ENCODE peak calls at places on chromosome 14, in four cellular contexts. O, G, M and U are unnamed samples.

GRCh38 chr14:93281937-93282336 is 50.9 kb downstream of the BTBD7 start:
- DNase-seq in O (no peak), G (no peak), M (no peak), U (no peak)

GRCh38 chr14:63249112-63249511 is 44.9 kb downstream of the RHOJ start:
- DNase-seq in G (no peak), M (no peak), O (no peak), U (no peak)

GRCh38 chr14:106657460-106657859 is 1131.1 kb downstream of the TMEM121 start:
- DNase-seq in M (no peak), G (no peak), O (no peak), U (no peak)

GRCh38 chr14:95497561-95498011 is 18.9 kb downstream of the SYNE3 start:
- DNase-seq in G (no peak), M (no peak), O (no peak), U (no peak)

GRCh38 chr14:72549026-72549425 is 344.9 kb downstream of the DPF3 start:
- DNase-seq in G (no peak), M (no peak), O (no peak), U (no peak)

GRCh38 chr14:90677484-90678045 is 138.7 kb downstream of the TTC7B start:
- DNase-seq in M (no peak), G (no peak), O (no peak), U (no peak)

GRCh38 chr14:63878052-63878451 is 25.2 kb downstream of the SYNE2 start:
- DNase-seq in O (no peak), M (no peak), G (no peak), U (no peak)

GRCh38 chr14:57725399-57726077 is 140.4 kb downstream of the SLC35F4 start:
- DNase-seq in O (no peak), M (no peak), G (no peak), U (no peak)

GRCh38 chr14:61475316-61475715 is 153.9 kb downstream of the PRKCH start:
- DNase-seq in M (peak; percentile 69), G (no peak), O (no peak), U (no peak)

GRCh38 chr14:20455355-20456300 is 602 bp downstream of the APEX1 start:
- DNase-seq in G (no peak), O (peak; percentile 71), M (peak; percentile 65), U (peak; percentile 87)

GRCh38 chr14:99181246-99181645 is 90.8 kb downstream of the BCL11B start:
- DNase-seq in O (no peak), M (peak; percentile 45), G (no peak), U (no peak)

GRCh38 chr14:95464524-95464923 is 51.9 kb downstream of the SYNE3 start:
- DNase-seq in O (no peak), G (no peak), M (no peak), U (no peak)

GRCh38 chr14:23349156-23349845 is 3.4 kb downstream of the SLC22A17 start:
- DNase-seq in O (no peak), M (peak; percentile 23), G (no peak), U (no peak)

GRCh38 chr14:100388137-100389050 is 65.3 kb downstream of the SLC25A47 start:
- DNase-seq in G (no peak), O (no peak), M (peak; percentile 32), U (no peak)

GRCh38 chr14:99077076-99077843 is 194.7 kb downstream of the BCL11B start:
- DNase-seq in G (no peak), M (no peak), O (no peak), U (no peak)

GRCh38 chr14:84770030-84770429 is 759.9 kb upstream of the FLRT2 start:
- DNase-seq in M (no peak), O (no peak), G (no peak), U (no peak)

GRCh38 chr14:61568572-61569011 is 126.7 kb upstream of the HIF1A start:
- DNase-seq in O (no peak), G (peak; percentile 39), M (peak; percentile 83), U (no peak)

GRCh38 chr14:79091381-79091963 is 921.3 kb downstream of the NRXN3 start:
- DNase-seq in G (no peak), M (peak; percentile 10), O (no peak), U (no peak)

GRCh38 chr14:52268191-52269061 is 928 bp downstream of the PTGDR start:
- DNase-seq in M (peak; percentile 73), O (no peak), G (no peak), U (no peak)

GRCh38 chr14:100471451-100472093 is 115.6 kb downstream of the BEGAIN start:
- DNase-seq in O (peak; percentile 2), M (no peak), G (no peak), U (peak; percentile 41)

GRCh38 chr14:104001003-104001402 is 58.7 kb upstream of the RD3L start:
- DNase-seq in G (no peak), M (peak; percentile 59), O (no peak), U (no peak)

GRCh38 chr14:77862154-77862783 is 62.4 kb downstream of the ADCK1 start:
- DNase-seq in G (peak; percentile 75), M (peak; percentile 91), O (peak; percentile 76), U (peak; percentile 68)

GRCh38 chr14:76191297-76191696 is 39.6 kb downstream of the GPATCH2L start:
- DNase-seq in G (no peak), O (no peak), M (no peak), U (peak; percentile 27)

GRCh38 chr14:99190696-99191662 is 81.0 kb downstream of the BCL11B start:
- DNase-seq in M (no peak), G (no peak), O (no peak), U (no peak)

GRCh38 chr14:100807979-100808734 is 17.8 kb upstream of the MEG3 start:
- DNase-seq in M (no peak), O (no peak), G (no peak), U (no peak)

GRCh38 chr14:96098309-96098998 is 59.3 kb downstream of the C14orf132 start:
- DNase-seq in M (peak; percentile 85), O (peak; percentile 59), G (no peak), U (no peak)

GRCh38 chr14:73802431-73803188 is 49.0 kb upstream of the PTGR2 start:
- DNase-seq in O (no peak), M (no peak), G (no peak), U (no peak)

GRCh38 chr14:91377700-91378652 is 39.6 kb downstream of the CCDC88C start:
- DNase-seq in M (peak; percentile 61), O (no peak), G (no peak), U (no peak)

GRCh38 chr14:65750906-65751305 is 338.4 kb downstream of the FUT8 start:
- DNase-seq in G (no peak), O (no peak), M (no peak), U (no peak)

GRCh38 chr14:96585672-96586013 is 83.5 kb downstream of the PAPOLA start:
- DNase-seq in O (no peak), G (no peak), M (no peak), U (no peak)

GRCh38 chr14:71078481-71078880 is 171.2 kb downstream of the PCNX1 start:
- DNase-seq in G (no peak), M (no peak), O (no peak), U (no peak)

GRCh38 chr14:79278286-79278797 is 933.0 kb downstream of the DIO2 start:
- DNase-seq in M (peak; percentile 23), O (no peak), G (no peak), U (no peak)

GRCh38 chr14:65287264-65288131 is 125.0 kb upstream of the FUT8 start:
- DNase-seq in G (no peak), O (no peak), M (peak; percentile 57), U (no peak)

GRCh38 chr14:100045687-100046344 is 19.4 kb upstream of the EVL start:
- DNase-seq in G (no peak), O (no peak), M (no peak), U (no peak)

GRCh38 chr14:80926706-80927384 is 14.7 kb downstream of the CEP128 start:
- DNase-seq in G (no peak), M (no peak), O (no peak), U (no peak)

GRCh38 chr14:55128386-55129085 is 516 bp upstream of the LGALS3 start:
- DNase-seq in M (no peak), G (no peak), O (no peak), U (no peak)
- H3K27me3 ChIP-seq in M (peaks cover 36% of the 10 kb centered on the region), G (no peaks in the 10 kb centered on the region), O (no peaks in the 10 kb centered on the region), U (no peaks in the 10 kb centered on the region)

GRCh38 chr14:47675489-47676300 is at the start of gene MDGA2:
- DNase-seq in M (peak; percentile 85), G (no peak), O (no peak), U (peak; percentile 19)
- H3K4me3 ChIP-seq in M (peak within 1 kb of the TSS; percentile 71), G (peak within 1 kb of the TSS; percentile 48), O (no peak within 1 kb of the TSS), U (no peak within 1 kb of the TSS)

GRCh38 chr14:69484444-69485113 is at the start of gene PLEKHD1:
- DNase-seq in M (peak; percentile 99), O (no peak), G (no peak), U (no peak)
- H3K27me3 ChIP-seq in M (peaks cover 51% of the 10 kb centered on the region), O (peaks cover 47% of the 10 kb centered on the region), G (peaks cover 71% of the 10 kb centered on the region), U (peaks cover 31% of the 10 kb centered on the region)

DNA sequence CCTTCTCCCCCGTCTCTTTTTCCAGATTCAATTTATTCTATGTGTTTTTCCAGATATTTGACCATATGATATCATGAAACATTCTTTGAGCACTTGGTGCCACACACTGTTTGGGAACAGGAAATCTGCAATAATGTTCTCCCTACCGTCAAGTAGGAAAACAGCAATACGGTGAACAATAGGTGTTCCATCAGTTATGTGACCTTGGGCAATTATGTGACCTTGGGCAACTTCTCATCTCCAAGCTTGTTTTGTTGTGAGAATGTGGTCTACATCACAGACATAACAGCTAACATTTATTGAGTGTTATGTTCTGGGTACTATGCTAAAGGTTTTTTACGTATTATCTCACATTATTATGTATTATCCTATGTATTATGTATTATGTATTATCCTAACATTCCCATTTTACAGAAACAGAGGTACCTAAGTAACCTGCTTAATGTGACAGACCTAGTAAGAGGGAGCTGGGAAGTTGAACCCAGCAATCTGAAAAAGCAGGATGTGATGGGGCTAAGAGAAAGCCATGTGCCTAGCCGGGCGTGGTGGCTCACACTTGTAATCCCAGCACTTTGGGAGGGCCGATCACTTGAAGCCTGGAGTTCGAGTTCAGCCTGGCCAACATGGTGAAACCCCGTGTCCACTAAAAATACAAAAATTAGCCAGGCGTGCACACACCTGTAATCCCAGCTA is 1.2 kb upstream of the NEK9 start:
- DNase-seq in O (no peak), M (no peak), G (no peak), U (no peak)
- H3K4me3 ChIP-seq in O (no peak overlapping the region), M (no peak overlapping the region), G (peak overlapping the region; percentile 82), U (peak overlapping the region; percentile 61)

DNA sequence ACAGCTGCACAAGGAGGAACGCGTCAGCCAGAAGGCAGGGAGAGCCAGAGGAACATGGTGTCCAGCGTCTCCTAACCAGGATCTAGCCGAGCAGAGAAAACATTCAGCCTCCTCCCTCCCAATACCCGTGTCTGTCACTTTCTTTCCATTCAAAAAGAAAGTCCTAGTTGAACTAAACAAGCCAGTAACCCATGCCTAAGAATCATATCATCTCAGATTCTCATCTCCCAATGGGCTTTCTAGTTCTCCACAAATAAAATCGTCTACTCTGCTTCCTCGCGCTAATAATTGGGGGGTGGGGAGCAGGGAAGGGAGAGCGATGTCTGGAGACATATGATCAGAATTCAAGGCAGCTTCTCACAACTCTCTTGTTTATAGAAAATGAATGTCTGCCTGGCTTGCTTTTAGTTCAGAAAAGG is 7.4 kb downstream of the NKX2-1 start:
- DNase-seq in G (no peak), M (peak; percentile 32), O (no peak), U (no peak)
- H3K27me3 ChIP-seq in G (peaks cover 100% of the 10 kb centered on the region), M (peaks cover 99% of the 10 kb centered on the region), O (peaks cover 82% of the 10 kb centered on the region), U (peaks cover 84% of the 10 kb centered on the region)